ENCODE peak calls at places on chromosomes 2 and 18, in four cellular contexts. H is EL, Y is ascending aorta, Q is dorsolateral prefrontal cortex. F is an unnamed sample.

GRCh38 chr2:28654981-28655322 is 96.7 kb upstream of the PPP1CB start:
- DNase-seq in H (no peak), Y (no peak), Q (no peak), F (no peak)

GRCh38 chr18:77209587-77209986 is 40.1 kb upstream of the GALR1 start:
- DNase-seq in Q (no peak), Y (no peak), H (peak), F (no peak)

GRCh38 chr2:241577413-241578122 is 19.0 kb downstream of the BOK start:
- DNase-seq in H (no peak), Y (no peak), Q (no peak), F (no peak)

GRCh38 chr18:28284132-28284531 is 107.2 kb upstream of the CDH2 start:
- DNase-seq in Q (no peak), Y (no peak), H (peak), F (no peak)

GRCh38 chr2:206271066-206271465 is 3.4 kb upstream of the ZDBF2 start:
- DNase-seq in H (no peak), Y (no peak), Q (no peak), F (no peak)

GRCh38 chr2:95351080-95351915 is 51.2 kb upstream of the FAHD2A start:
- DNase-seq in Q (no peak), Y (peak), H (no peak), F (no peak)

GRCh38 chr18:31447530-31448191 is at the start of gene DSG3:
- DNase-seq in Q (no peak), Y (no peak), H (no peak), F (no peak)

GRCh38 chr2:69518836-69519235 is 81.6 kb upstream of the NFU1 start:
- DNase-seq in Q (no peak), Y (no peak), H (no peak), F (no peak)

GRCh38 chr2:237196866-237197618 is 111.4 kb downstream of the COPS8 start:
- DNase-seq in Y (no peak), H (peak), Q (no peak), F (no peak)

GRCh38 chr18:35998967-35999366 is 26.5 kb downstream of the RMP24 start:
- DNase-seq in H (peak), Q (no peak), Y (no peak), F (no peak)

GRCh38 chr2:132871829-132872228 is 201.8 kb upstream of the LYPD1 start:
- DNase-seq in Y (no peak), H (no peak), Q (no peak), F (no peak)

GRCh38 chr2:71466301-71467179 is 13.2 kb downstream of the DYSF start:
- DNase-seq in H (peak), Q (no peak), Y (peak), F (no peak)

GRCh38 chr18:57438669-57439616 is 3.8 kb downstream of the ONECUT2 start:
- DNase-seq in Q (no peak), H (no peak), Y (no peak), F (no peak)

GRCh38 chr2:26139269-26140183 is 33.4 kb upstream of the GAREM2 start:
- DNase-seq in Q (no peak), H (no peak), Y (no peak), F (peak)

GRCh38 chr2:174085781-174086180 is 120.6 kb upstream of the SP3 start:
- DNase-seq in Q (no peak), Y (no peak), H (no peak), F (no peak)

GRCh38 chr2:200212862-200213425 is 93.5 kb upstream of the SPATS2L start:
- DNase-seq in H (no peak), Q (no peak), Y (no peak), F (peak)

GRCh38 chr18:32373505-32373904 is 97.2 kb downstream of the GAREM1 start:
- DNase-seq in Q (no peak), H (no peak), Y (no peak), F (no peak)

GRCh38 chr18:49011291-49011746 is 60.6 kb upstream of the SMAD7 start:
- DNase-seq in Q (no peak), Y (peak), H (no peak), F (no peak)

GRCh38 chr2:19357383-19358241 is 811 bp downstream of the OSR1 start:
- DNase-seq in Y (peak), H (peak), Q (no peak), F (no peak)

GRCh38 chr2:204842731-204843490 is 297.6 kb downstream of the PARD3B start:
- DNase-seq in Y (peak), Q (no peak), H (peak), F (no peak)

GRCh38 chr2:66445781-66446177 is 10.9 kb downstream of the MEIS1 start:
- DNase-seq in H (peak), Q (no peak), Y (no peak), F (no peak)

GRCh38 chr18:58087928-58088722 is 44.1 kb downstream of the NEDD4L start:
- DNase-seq in Q (no peak), Y (no peak), H (peak), F (no peak)

GRCh38 chr18:11040823-11041712 is 108.3 kb downstream of the PIEZO2 start:
- DNase-seq in H (peak), Y (no peak), Q (no peak), F (peak)

GRCh38 chr2:37573406-37573805 is 98.0 kb downstream of the CDC42EP3 start:
- DNase-seq in Q (no peak), Y (no peak), H (peak), F (no peak)

GRCh38 chr2:218998414-218999002 is 5.3 kb upstream of the CRYBA2 start:
- DNase-seq in Q (no peak), Y (no peak), H (no peak), F (no peak)

GRCh38 chr18:34543356-34543755 is 166.7 kb upstream of the DTNA start:
- DNase-seq in Q (no peak), Y (no peak), H (no peak), F (no peak)

GRCh38 chr2:34340307-34340706 is 741.2 kb upstream of the FAM98A start:
- DNase-seq in Y (no peak), Q (no peak), H (no peak), F (no peak)

GRCh38 chr2:54634012-54634411 is 89.5 kb upstream of the EML6 start:
- DNase-seq in Y (no peak), Q (no peak), H (no peak), F (no peak)

GRCh38 chr2:241465543-241465942 is 42.8 kb downstream of the STK25 start:
- DNase-seq in Y (no peak), H (no peak), Q (no peak), F (no peak)

GRCh38 chr2:26043109-26043508 is 9.2 kb downstream of the RAB10 start:
- DNase-seq in Y (no peak), H (no peak), Q (no peak), F (no peak)

GRCh38 chr2:16031055-16031847 is 90.9 kb downstream of the MYCN start:
- DNase-seq in H (no peak), Y (no peak), Q (no peak), F (no peak)

GRCh38 chr2:163601377-163601776 is 134.4 kb downstream of the FIGN start:
- DNase-seq in Y (no peak), Q (no peak), H (peak), F (no peak)

GRCh38 chr18:40048886-40049650 is 1906.0 kb upstream of the PIK3C3 start:
- DNase-seq in H (no peak), Y (no peak), Q (no peak), F (no peak)

GRCh38 chr18:11324956-11325873 is 175.8 kb upstream of the PIEZO2 start:
- DNase-seq in Y (no peak), Q (no peak), H (peak), F (no peak)

GRCh38 chr2:70570041-70570661 is 16.5 kb upstream of the TGFA start:
- DNase-seq in H (peak), Q (no peak), Y (no peak), F (no peak)

GRCh38 chr2:38750011-38750792 is 959 bp downstream of the SRSF7 start:
- DNase-seq in Y (peak), H (no peak), Q (peak), F (no peak)